ENCODE peak calls at places on chromosomes 16 and 17, in four cellular contexts. One of them, this sample, is unnamed.
A peak's percentile ranks its signal among the peaks of the same experiment; 100 is the strongest.

GRCh38 chr16:2799852-2800226 is 1.6 kb downstream of the PRSS41 start:
- DNase-seq in CD8-positive, alpha-beta T cell: no peak
- DNase-seq in prostate gland: peak; percentile 63
- DNase-seq in Peyer's patch: no peak
- DNase-seq in this sample: no peak

GRCh38 chr17:49880291-49881053 is 32.6 kb upstream of the TAC4 start:
- DNase-seq in CD8-positive, alpha-beta T cell: peak; percentile 57
- DNase-seq in prostate gland: peak; percentile 58
- DNase-seq in Peyer's patch: peak; percentile 83
- DNase-seq in this sample: peak; percentile 69

GRCh38 chr17:61406871-61407210 is 7.2 kb downstream of the TBX2 start:
- DNase-seq in CD8-positive, alpha-beta T cell: no peak
- DNase-seq in prostate gland: no peak
- DNase-seq in Peyer's patch: no peak
- DNase-seq in this sample: no peak

GRCh38 chr17:76123749-76124581 is 17.1 kb downstream of the FOXJ1 start:
- DNase-seq in CD8-positive, alpha-beta T cell: no peak
- DNase-seq in prostate gland: no peak
- DNase-seq in Peyer's patch: no peak
- DNase-seq in this sample: no peak

GRCh38 chr17:54948380-54948779 is 20.1 kb downstream of the COX11 start:
- DNase-seq in CD8-positive, alpha-beta T cell: no peak
- DNase-seq in prostate gland: no peak
- DNase-seq in Peyer's patch: no peak
- DNase-seq in this sample: no peak

GRCh38 chr16:5108505-5109158 is 11.0 kb upstream of the EEF2KMT start:
- DNase-seq in CD8-positive, alpha-beta T cell: no peak
- DNase-seq in prostate gland: no peak
- DNase-seq in Peyer's patch: no peak
- DNase-seq in this sample: no peak

GRCh38 chr16:49617710-49618330 is 238.1 kb downstream of the ZNF423 start:
- DNase-seq in CD8-positive, alpha-beta T cell: no peak
- DNase-seq in prostate gland: no peak
- DNase-seq in Peyer's patch: no peak
- DNase-seq in this sample: no peak

GRCh38 chr16:88346680-88347505 is 35.9 kb upstream of the ZNF469 start:
- DNase-seq in CD8-positive, alpha-beta T cell: no peak
- DNase-seq in prostate gland: no peak
- DNase-seq in Peyer's patch: no peak
- DNase-seq in this sample: no peak

GRCh38 chr17:45312477-45313418 is 4.1 kb downstream of the MAP3K14 start:
- DNase-seq in CD8-positive, alpha-beta T cell: no peak
- DNase-seq in prostate gland: no peak
- DNase-seq in Peyer's patch: no peak
- DNase-seq in this sample: no peak

GRCh38 chr16:79089735-79090284 is 510.7 kb downstream of the MAF start:
- DNase-seq in CD8-positive, alpha-beta T cell: peak; percentile 17
- DNase-seq in prostate gland: no peak
- DNase-seq in Peyer's patch: peak; percentile 63
- DNase-seq in this sample: peak; percentile 51

GRCh38 chr16:61858996-61859395 is 177.2 kb downstream of the CDH8 start:
- DNase-seq in CD8-positive, alpha-beta T cell: no peak
- DNase-seq in prostate gland: no peak
- DNase-seq in Peyer's patch: no peak
- DNase-seq in this sample: no peak

GRCh38 chr16:57865746-57866528 is 63.6 kb upstream of the KIFC3 start:
- DNase-seq in CD8-positive, alpha-beta T cell: no peak
- DNase-seq in prostate gland: no peak
- DNase-seq in Peyer's patch: no peak
- DNase-seq in this sample: no peak

GRCh38 chr17:50064253-50064991 is 8.5 kb downstream of the ITGA3 start:
- DNase-seq in CD8-positive, alpha-beta T cell: no peak
- DNase-seq in prostate gland: peak; percentile 51
- DNase-seq in Peyer's patch: no peak
- DNase-seq in this sample: no peak

GRCh38 chr17:14095202-14095601 is 25.9 kb downstream of the COX10 start:
- DNase-seq in CD8-positive, alpha-beta T cell: no peak
- DNase-seq in prostate gland: no peak
- DNase-seq in Peyer's patch: no peak
- DNase-seq in this sample: no peak

GRCh38 chr17:14094676-14095075 is 25.4 kb downstream of the COX10 start:
- DNase-seq in CD8-positive, alpha-beta T cell: no peak
- DNase-seq in prostate gland: no peak
- DNase-seq in Peyer's patch: no peak
- DNase-seq in this sample: no peak

GRCh38 chr17:14095630-14096029 is 26.3 kb downstream of the COX10 start:
- DNase-seq in CD8-positive, alpha-beta T cell: no peak
- DNase-seq in prostate gland: no peak
- DNase-seq in Peyer's patch: no peak
- DNase-seq in this sample: no peak

GRCh38 chr17:14091367-14091766 is 22.1 kb downstream of the COX10 start:
- DNase-seq in CD8-positive, alpha-beta T cell: no peak
- DNase-seq in prostate gland: no peak
- DNase-seq in Peyer's patch: no peak
- DNase-seq in this sample: no peak

DNA sequence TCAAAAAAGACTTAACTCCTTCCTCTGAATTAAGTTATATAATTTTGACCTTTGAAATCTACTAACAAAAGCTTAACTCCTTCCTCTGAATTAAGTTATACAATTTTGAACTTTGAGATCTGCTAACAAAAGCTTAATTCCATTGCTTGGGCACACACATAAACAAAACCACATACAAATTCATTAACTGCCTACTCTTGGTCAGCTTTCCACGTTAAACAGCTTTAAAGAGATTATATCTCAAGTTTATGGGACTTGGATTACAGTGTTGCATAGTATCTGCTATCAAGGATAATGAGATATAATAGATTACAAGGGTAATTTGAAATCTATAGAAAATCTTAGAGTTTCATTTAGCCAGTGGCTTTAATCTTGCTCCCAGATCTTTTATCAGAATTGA is 23.5 kb downstream of the COX10 start:
- DNase-seq in CD8-positive, alpha-beta T cell: no peak
- DNase-seq in prostate gland: no peak
- DNase-seq in Peyer's patch: no peak
- DNase-seq in this sample: no peak
- TF ChIP-seq CTCF in CD8-positive, alpha-beta T cell: no peak
- TF ChIP-seq CTCF in prostate gland: no peak
- TF ChIP-seq CTCF in Peyer's patch: no peak
- TF ChIP-seq CTCF in this sample: no peak

GRCh38 chr17:7782237-7782636 is 51.8 kb upstream of the KDM6B start:
- DNase-seq in CD8-positive, alpha-beta T cell: no peak
- DNase-seq in prostate gland: no peak
- DNase-seq in Peyer's patch: no peak
- DNase-seq in this sample: no peak
- TF ChIP-seq CTCF in CD8-positive, alpha-beta T cell: no peak
- TF ChIP-seq CTCF in prostate gland: no peak
- TF ChIP-seq CTCF in Peyer's patch: no peak
- TF ChIP-seq CTCF in this sample: no peak

DNA sequence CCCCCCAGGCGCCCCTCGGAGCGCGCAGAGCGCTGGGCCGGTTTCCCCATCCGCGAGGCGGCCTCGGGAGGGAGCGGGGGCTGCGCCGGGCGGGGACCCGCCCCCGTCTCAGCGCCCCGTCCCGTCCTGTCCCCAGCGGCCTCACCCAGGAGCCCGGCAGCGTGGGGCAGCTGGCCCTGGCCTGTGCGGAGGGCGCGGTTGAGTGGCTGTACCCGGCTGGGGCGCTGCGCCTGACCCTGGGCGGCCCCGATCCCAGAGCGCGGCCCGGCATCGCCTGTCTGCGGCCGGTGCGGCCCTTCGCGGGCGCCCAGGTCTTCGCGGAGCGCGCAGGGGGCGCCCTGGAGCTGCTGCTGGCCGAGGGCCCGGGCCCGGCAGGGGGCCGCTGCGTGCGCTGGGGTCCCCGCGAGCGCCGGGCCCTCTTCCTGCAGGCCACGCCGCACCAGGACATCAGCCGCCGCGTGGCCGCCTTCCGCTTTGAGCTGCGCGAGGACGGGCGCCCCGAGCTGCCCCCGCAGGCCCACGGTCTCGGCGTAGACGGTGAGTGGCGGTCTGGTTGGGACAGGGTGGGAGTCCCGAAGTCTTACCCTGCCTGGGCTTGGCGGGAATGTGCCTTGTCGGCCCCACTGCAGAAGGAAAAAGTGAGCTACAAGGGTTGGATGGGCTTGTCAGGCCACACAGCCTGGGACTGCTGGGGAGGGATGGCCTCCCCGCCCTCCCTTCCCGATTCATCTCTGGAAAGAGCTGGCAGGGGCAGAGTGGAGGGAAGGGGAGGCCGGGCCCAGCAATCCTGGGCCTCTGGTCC is 731 bp downstream of the METRN start:
- DNase-seq in CD8-positive, alpha-beta T cell: no peak
- DNase-seq in prostate gland: no peak
- DNase-seq in Peyer's patch: peak; percentile 55
- DNase-seq in this sample: no peak
- TF ChIP-seq CTCF in CD8-positive, alpha-beta T cell: no peak
- TF ChIP-seq CTCF in prostate gland: peak; percentile 20
- TF ChIP-seq CTCF in Peyer's patch: peak; percentile 15
- TF ChIP-seq CTCF in this sample: no peak

DNA sequence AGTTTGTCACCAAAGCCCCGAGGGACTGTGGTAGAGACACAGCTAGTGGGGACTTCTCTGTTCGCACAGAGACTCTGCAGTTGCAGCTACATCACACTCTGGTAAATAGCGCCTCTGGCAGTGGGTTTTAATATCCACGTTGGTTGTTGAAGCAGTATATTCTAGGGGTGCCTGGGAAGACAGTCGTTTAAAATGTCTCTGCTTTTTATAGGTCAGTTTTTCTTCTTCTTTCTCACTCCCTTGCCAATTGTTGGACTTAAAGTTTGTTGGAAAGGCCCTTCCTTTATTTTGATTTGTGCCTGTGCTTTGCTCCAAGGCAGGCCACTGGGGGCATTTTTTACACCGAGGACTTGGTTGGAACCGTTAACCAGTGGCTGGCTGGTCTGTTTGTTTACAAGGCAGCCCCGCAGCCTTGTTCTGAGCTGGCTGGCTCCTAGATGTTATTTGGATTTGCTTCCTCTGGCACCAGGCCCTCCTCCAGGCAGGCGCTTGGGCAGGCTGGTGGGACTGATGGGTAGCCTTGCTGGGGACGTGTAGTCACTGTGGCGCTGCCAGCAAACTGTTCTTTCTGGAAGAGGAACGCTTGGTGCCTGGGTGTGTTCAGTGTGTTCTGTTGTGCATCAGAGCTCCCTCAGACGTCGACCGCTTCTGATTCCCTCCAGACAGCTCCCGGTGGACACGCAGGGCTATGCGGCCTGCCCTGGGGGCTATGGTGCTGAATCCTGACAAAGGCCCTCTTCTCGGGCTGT is 218.2 kb upstream of the CHMP6 start:
- DNase-seq in CD8-positive, alpha-beta T cell: no peak
- DNase-seq in prostate gland: peak; percentile 35
- DNase-seq in Peyer's patch: no peak
- DNase-seq in this sample: no peak
- TF ChIP-seq CTCF in CD8-positive, alpha-beta T cell: no peak
- TF ChIP-seq CTCF in prostate gland: no peak
- TF ChIP-seq CTCF in Peyer's patch: no peak
- TF ChIP-seq CTCF in this sample: no peak

GRCh38 chr17:56676807-56677206 is 83.3 kb downstream of the NOG start:
- DNase-seq in CD8-positive, alpha-beta T cell: no peak
- DNase-seq in prostate gland: no peak
- DNase-seq in Peyer's patch: no peak
- DNase-seq in this sample: no peak
- TF ChIP-seq CTCF in CD8-positive, alpha-beta T cell: no peak
- TF ChIP-seq CTCF in prostate gland: no peak
- TF ChIP-seq CTCF in Peyer's patch: no peak
- TF ChIP-seq CTCF in this sample: no peak

GRCh38 chr17:4551796-4552525 is 3.2 kb downstream of the MYBBP1A start:
- DNase-seq in CD8-positive, alpha-beta T cell: no peak
- DNase-seq in prostate gland: no peak
- DNase-seq in Peyer's patch: peak; percentile 44
- DNase-seq in this sample: no peak

GRCh38 chr17:4548721-4549531 is 6.3 kb downstream of the MYBBP1A start:
- DNase-seq in CD8-positive, alpha-beta T cell: no peak
- DNase-seq in prostate gland: no peak
- DNase-seq in Peyer's patch: no peak
- DNase-seq in this sample: no peak

GRCh38 chr17:4550534-4551039 is 4.6 kb downstream of the MYBBP1A start:
- DNase-seq in CD8-positive, alpha-beta T cell: no peak
- DNase-seq in prostate gland: no peak
- DNase-seq in Peyer's patch: no peak
- DNase-seq in this sample: peak; percentile 43

GRCh38 chr17:4549781-4550533 is 5.2 kb downstream of the MYBBP1A start:
- DNase-seq in CD8-positive, alpha-beta T cell: no peak
- DNase-seq in prostate gland: no peak
- DNase-seq in Peyer's patch: no peak
- DNase-seq in this sample: no peak

DNA sequence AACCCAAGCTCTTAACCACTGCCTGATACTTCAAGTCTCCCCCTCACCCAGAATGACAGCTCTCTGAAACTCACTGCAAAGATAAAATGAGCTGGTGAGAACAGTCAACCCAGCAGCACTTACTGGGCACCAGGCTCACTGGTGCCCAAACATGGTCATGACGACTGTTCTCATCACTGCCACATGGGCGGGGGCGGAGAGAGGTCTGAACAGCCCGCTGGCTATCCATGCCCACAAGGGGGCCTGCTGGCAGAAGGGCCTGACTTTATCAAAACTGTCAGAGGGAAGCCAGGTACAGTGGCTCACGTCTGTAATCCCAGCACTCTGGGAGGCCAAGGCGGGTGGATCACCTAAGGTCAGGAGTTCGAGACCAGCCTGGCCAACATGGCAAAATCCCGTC is 4.0 kb downstream of the MYBBP1A start:
- DNase-seq in CD8-positive, alpha-beta T cell: no peak
- DNase-seq in prostate gland: no peak
- DNase-seq in Peyer's patch: no peak
- DNase-seq in this sample: no peak
- TF ChIP-seq CTCF in CD8-positive, alpha-beta T cell: no peak
- TF ChIP-seq CTCF in prostate gland: no peak
- TF ChIP-seq CTCF in Peyer's patch: no peak
- TF ChIP-seq CTCF in this sample: no peak

This sample was measured in CD14-positive monocyte.